ENCODE peak calls at places on chromosomes 2 and 18, in six cellular contexts. G is T follicular helper cell; X is heart left ventricle; R is stimulated activated CD4-positive, alpha-beta T cell treated with anti-CD3 and anti-CD28 coated beads, TNF-alpha, amount 100 ng/mL, for 1 hour; V is LoVo; I is amygdala. C is an unnamed sample.

GRCh38 chr2:226794751-226795171 is 4.9 kb downstream of the IRS1 start:
- DNase-seq in X (peak), V (no peak), I (no peak), R (no peak), G (no peak), C (no peak)

GRCh38 chr2:169107645-169108044 is 38.3 kb downstream of the DHRS9 start:
- DNase-seq in R (no peak), G (peak), I (no peak), V (no peak), X (no peak), C (no peak)

GRCh38 chr2:164840458-164840929 is 1.1 kb downstream of the COBLL1 start:
- DNase-seq in V (peak), I (no peak), R (no peak), X (peak), G (no peak), C (peak)

GRCh38 chr2:223633656-223634055 is 31.5 kb upstream of the SCG2 start:
- DNase-seq in R (no peak), I (no peak), G (no peak), V (no peak), X (no peak), C (no peak)

GRCh38 chr2:23521060-23521459 is 136.1 kb downstream of the KLHL29 start:
- DNase-seq in X (no peak), I (no peak), R (no peak), G (no peak), V (no peak), C (no peak)

GRCh38 chr18:60044290-60045006 is 144.7 kb downstream of the PMAIP1 start:
- DNase-seq in I (no peak), R (no peak), G (no peak), V (no peak), X (no peak), C (no peak)

GRCh38 chr2:207833265-207833751 is 63.6 kb upstream of the FZD5 start:
- DNase-seq in I (no peak), G (no peak), V (no peak), X (no peak), R (no peak), C (peak)

GRCh38 chr2:215880970-215881369 is 132.4 kb downstream of the MREG start:
- DNase-seq in G (no peak), X (no peak), V (no peak), R (no peak), I (no peak), C (no peak)

GRCh38 chr2:207530160-207531023 is 630 bp downstream of the CREB1 start:
- DNase-seq in X (peak), V (peak), I (peak), R (peak), G (peak), C (peak)

GRCh38 chr2:204944927-204945326 is 399.7 kb downstream of the PARD3B start:
- DNase-seq in R (no peak), G (no peak), X (no peak), I (no peak), V (no peak), C (no peak)

GRCh38 chr2:124248366-124248765 is 223.3 kb downstream of the CNTNAP5 start:
- DNase-seq in I (no peak), R (no peak), G (no peak), V (no peak), X (no peak), C (no peak)

GRCh38 chr2:20999906-21000645 is 43.8 kb downstream of the APOB start:
- DNase-seq in R (no peak), X (no peak), G (no peak), I (no peak), V (no peak), C (no peak)

GRCh38 chr2:214436470-214436869 is 25.6 kb downstream of the VWC2L start:
- DNase-seq in V (no peak), X (no peak), I (no peak), R (no peak), G (no peak), C (no peak)

GRCh38 chr2:143940720-143941119 is 579.2 kb downstream of the ZEB2 start:
- DNase-seq in X (no peak), V (no peak), I (no peak), G (no peak), R (no peak), C (no peak)

GRCh38 chr2:215712219-215712849 is 276.5 kb upstream of the FN1 start:
- DNase-seq in R (no peak), G (no peak), V (no peak), X (no peak), I (no peak), C (peak)

GRCh38 chr18:58756148-58756547 is 84.9 kb downstream of the MALT1 start:
- DNase-seq in X (no peak), G (no peak), R (no peak), I (no peak), V (no peak), C (no peak)

GRCh38 chr2:65025453-65026128 is 30.6 kb upstream of the CEP68 start:
- DNase-seq in I (no peak), G (no peak), R (no peak), V (no peak), X (no peak), C (peak)

C was measured in HepG2.